ENCODE peak calls at places on chromosomes 2 and 18, in eight cellular contexts. L, A, U, R, C, Q, Y and J are unnamed samples.
A peak's percentile ranks its signal among the peaks of the same experiment; 100 is the strongest.

GRCh38 chr2:167509585-167509984 is 621.3 kb downstream of the XIRP2 start:
- DNase-seq in L (no peak), A (no peak), U (no peak), R (peak; percentile 8), C (peak; percentile 60), Q (peak; percentile 94), Y (no peak), J (no peak)

GRCh38 chr2:897091-897490 is 53.6 kb upstream of the SNTG2 start:
- DNase-seq in L (no peak), A (no peak), U (no peak), R (no peak), C (no peak), Q (no peak), Y (no peak), J (no peak)

GRCh38 chr2:86256982-86257381 is 57.7 kb downstream of the MRPL35 start:
- DNase-seq in L (no peak), A (no peak), U (no peak), R (no peak), C (no peak), Q (no peak), Y (no peak), J (no peak)

GRCh38 chr2:213545964-213546363 is 261.7 kb downstream of the SPAG16 start:
- DNase-seq in L (no peak), A (no peak), U (no peak), R (no peak), C (no peak), Q (no peak), Y (peak; percentile 15), J (no peak)

GRCh38 chr2:206049387-206049786 is 36.6 kb downstream of the INO80D start:
- DNase-seq in L (no peak), A (no peak), U (no peak), R (no peak), C (no peak), Q (no peak), Y (no peak), J (no peak)

GRCh38 chr2:3246928-3247714 is 130.5 kb downstream of the EIPR1 start:
- DNase-seq in L (no peak), A (no peak), U (no peak), R (no peak), C (peak; percentile 15), Q (no peak), Y (no peak), J (no peak)

GRCh38 chr2:62217980-62218379 is 22.1 kb downstream of the B3GNT2 start:
- DNase-seq in L (no peak), A (no peak), U (no peak), R (no peak), C (no peak), Q (peak; percentile 71), Y (no peak), J (no peak)

GRCh38 chr2:144240656-144241339 is 279.1 kb downstream of the ZEB2 start:
- DNase-seq in L (no peak), A (peak; percentile 60), U (no peak), R (no peak), C (no peak), Q (no peak), Y (peak; percentile 92), J (no peak)

GRCh38 chr2:178270338-178270737 is 76.0 kb downstream of the OSBPL6 start:
- DNase-seq in L (no peak), A (no peak), U (no peak), R (no peak), C (no peak), Q (no peak), Y (no peak), J (no peak)

GRCh38 chr2:99980200-99980599 is 162.2 kb downstream of the AFF3 start:
- DNase-seq in L (no peak), A (no peak), U (no peak), R (no peak), C (no peak), Q (no peak), Y (no peak), J (no peak)

GRCh38 chr2:194333091-194333490 is 1323.9 kb upstream of the SLC39A10 start:
- DNase-seq in L (no peak), A (no peak), U (no peak), R (no peak), C (no peak), Q (no peak), Y (no peak), J (no peak)

GRCh38 chr2:145185696-145186095 is 665.8 kb upstream of the ZEB2 start:
- DNase-seq in L (no peak), A (no peak), U (no peak), R (no peak), C (no peak), Q (no peak), Y (no peak), J (no peak)

GRCh38 chr2:30422437-30422805 is 24.6 kb upstream of the LCLAT1 start:
- DNase-seq in L (no peak), A (peak; percentile 72), U (no peak), R (no peak), C (no peak), Q (no peak), Y (no peak), J (peak; percentile 63)

GRCh38 chr2:231934441-231935206 is 8.4 kb upstream of the NPPC start:
- DNase-seq in L (no peak), A (no peak), U (no peak), R (no peak), C (peak; percentile 52), Q (no peak), Y (no peak), J (no peak)

GRCh38 chr18:68417166-68417776 is 297.6 kb downstream of the TMX3 start:
- DNase-seq in L (no peak), A (no peak), U (no peak), R (no peak), C (no peak), Q (peak; percentile 35), Y (no peak), J (no peak)

GRCh38 chr2:109244750-109245382 is 115.9 kb downstream of the SH3RF3 start:
- DNase-seq in L (no peak), A (no peak), U (no peak), R (no peak), C (no peak), Q (no peak), Y (no peak), J (no peak)

DNA sequence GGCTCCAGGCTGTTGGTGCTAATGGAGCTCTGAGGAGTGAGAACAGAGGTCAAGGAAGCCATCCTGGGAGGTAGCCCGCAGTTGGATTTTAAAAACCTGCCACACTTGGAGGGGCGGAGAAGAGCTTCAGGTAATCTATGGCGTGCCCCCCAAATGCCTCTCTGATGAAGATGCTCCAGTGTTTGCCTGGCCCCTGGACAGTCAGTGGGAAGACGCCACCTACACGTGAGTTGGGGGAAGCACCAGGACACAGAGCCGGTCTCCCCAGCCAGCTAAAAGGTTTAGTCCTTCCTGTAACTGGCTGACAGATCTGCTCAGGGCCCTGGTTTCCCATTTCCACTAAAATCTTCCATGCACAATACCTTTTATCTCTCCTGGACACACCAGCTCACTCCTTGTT is 225.0 kb downstream of the TTC32 start:
- DNase-seq in L (no peak), A (no peak), U (no peak), R (no peak), C (peak; percentile 21), Q (no peak), Y (no peak), J (no peak)
- TF ChIP-seq CTCF in L (no peak), A (no peak), U (no peak), R (no peak), C (peak; percentile 64), Q (no peak), Y (no peak), J (no peak)

GRCh38 chr2:25941042-25941441 is 41.3 kb downstream of the KIF3C start:
- DNase-seq in L (no peak), A (no peak), U (no peak), R (no peak), C (no peak), Q (no peak), Y (no peak), J (no peak)

GRCh38 chr2:25936889-25937545 is 45.3 kb downstream of the KIF3C start:
- DNase-seq in L (no peak), A (no peak), U (no peak), R (no peak), C (no peak), Q (no peak), Y (no peak), J (no peak)

GRCh38 chr2:25933622-25934021 is 48.7 kb downstream of the KIF3C start:
- DNase-seq in L (no peak), A (no peak), U (no peak), R (no peak), C (no peak), Q (no peak), Y (no peak), J (no peak)

GRCh38 chr2:25938345-25938744 is 44.0 kb downstream of the KIF3C start:
- DNase-seq in L (peak; percentile 43), A (no peak), U (no peak), R (no peak), C (no peak), Q (no peak), Y (no peak), J (no peak)

DNA sequence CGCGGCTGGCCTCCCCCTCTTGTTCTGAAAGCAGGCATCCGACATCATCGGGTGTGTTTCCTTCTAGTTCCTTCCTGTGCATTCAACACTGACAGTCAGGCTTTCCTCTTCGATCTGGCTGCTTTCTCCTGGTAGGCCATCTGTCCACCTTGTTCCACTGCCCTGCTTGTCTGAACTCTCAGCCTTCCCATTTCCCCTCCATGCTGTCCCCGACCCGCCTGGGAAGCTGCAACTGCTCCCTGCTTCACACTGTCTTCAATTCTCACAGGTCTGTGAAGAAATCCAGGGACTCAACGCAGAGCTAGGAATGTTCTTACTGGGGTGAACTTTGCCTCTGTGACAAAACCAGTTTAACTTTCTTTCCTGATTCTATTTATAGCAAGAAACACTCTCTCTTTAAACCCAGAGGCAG is 43.0 kb downstream of the KIF3C start:
- DNase-seq in L (no peak), A (no peak), U (no peak), R (no peak), C (no peak), Q (peak; percentile 32), Y (no peak), J (no peak)
- H3K27ac ChIP-seq in L (peak overlapping the region; percentile 81), A (peak overlapping the region; percentile 86), U (no peak overlapping the region), R (no peak overlapping the region), C (no peak overlapping the region), Q (no peak overlapping the region), Y (no peak overlapping the region), J (no peak overlapping the region)

GRCh38 chr2:234865586-234865985 is 86.2 kb upstream of the SH3BP4 start:
- DNase-seq in L (no peak), A (no peak), U (no peak), R (no peak), C (no peak), Q (no peak), Y (no peak), J (no peak)
- TF ChIP-seq CTCF in L (no peak), A (no peak), U (no peak), R (no peak), C (no peak), Q (no peak), Y (no peak), J (no peak)

GRCh38 chr18:26440644-26441043 is 107.7 kb downstream of the KCTD1 start:
- DNase-seq in L (no peak), A (no peak), U (no peak), R (no peak), C (no peak), Q (no peak), Y (no peak), J (no peak)
- H3K27ac ChIP-seq in L (no peak overlapping the region), A (no peak overlapping the region), U (no peak overlapping the region), R (peak overlapping the region; percentile 72), C (no peak overlapping the region), Q (no peak overlapping the region), Y (no peak overlapping the region), J (no peak overlapping the region)

GRCh38 chr2:137173514-137173913 is 408.2 kb downstream of the THSD7B start:
- DNase-seq in L (no peak), A (no peak), U (no peak), R (no peak), C (peak; percentile 14), Q (no peak), Y (peak; percentile 3), J (no peak)
- TF ChIP-seq CTCF in L (peak; percentile 27), A (no peak), U (no peak), R (peak; percentile 64), C (peak; percentile 46), Q (no peak), Y (peak; percentile 58), J (no peak)